ENCODE peak calls at places on chromosomes 4 and X, in five cellular contexts. Y, V, F, J and X are unnamed samples.
A peak's percentile ranks its signal among the peaks of the same experiment; 100 is the strongest.

GRCh38 chr4:67871867-67872266 is 11.9 kb downstream of the TMPRSS11D start:
- DNase-seq in V (no peak), J (peak; percentile 3), Y (peak; percentile 29), F (no peak), X (no peak)

GRCh38 chrX:1391370-1391706 is 575 bp downstream of the SLC25A6 start:
- DNase-seq in F (no peak), V (no peak), J (peak; percentile 86), Y (peak; percentile 87), X (no peak)

GRCh38 chr4:155392486-155393184 is 15.9 kb upstream of the MAP9 start:
- DNase-seq in Y (no peak), J (peak; percentile 33), F (no peak), V (no peak), X (no peak)

GRCh38 chr4:138096384-138097062 is 145.6 kb downstream of the SLC7A11 start:
- DNase-seq in V (no peak), F (no peak), Y (no peak), J (no peak), X (no peak)

GRCh38 chrX:11421816-11422528 is 128.8 kb downstream of the AMELX start:
- DNase-seq in J (no peak), F (no peak), V (no peak), Y (no peak), X (no peak)

GRCh38 chrX:47366051-47366722 is 4.2 kb upstream of the ZNF157 start:
- DNase-seq in V (peak; percentile 50), J (peak; percentile 78), F (peak; percentile 68), Y (peak; percentile 52), X (peak; percentile 60)

GRCh38 chr4:185128272-185129119 is 14.6 kb upstream of the SLC25A4 start:
- DNase-seq in J (peak; percentile 40), F (peak; percentile 44), Y (no peak), V (peak; percentile 22), X (peak; percentile 71)

GRCh38 chrX:15151267-15152196 is 118.4 kb downstream of the ASB9 start:
- DNase-seq in Y (no peak), J (no peak), V (no peak), F (no peak), X (no peak)

GRCh38 chrX:40651620-40652223 is 4.4 kb upstream of the CXorf38 start:
- DNase-seq in F (peak; percentile 70), J (no peak), V (peak; percentile 76), Y (peak; percentile 75), X (peak; percentile 64)

GRCh38 chr4:109910261-109910660 is 2.4 kb upstream of the EGF start:
- DNase-seq in V (no peak), Y (no peak), F (no peak), J (no peak), X (no peak)

GRCh38 chr4:8539661-8540060 is 40.5 kb upstream of the GPR78 start:
- DNase-seq in J (no peak), V (no peak), Y (no peak), F (no peak), X (peak; percentile 10)

GRCh38 chrX:16868920-16869319 is 1.2 kb downstream of the RBBP7 start:
- DNase-seq in F (no peak), J (no peak), V (no peak), Y (no peak), X (no peak)

GRCh38 chr4:185740471-185740873 is 71.5 kb downstream of the SORBS2 start:
- DNase-seq in Y (no peak), F (no peak), J (no peak), V (no peak), X (no peak)

GRCh38 chr4:68576272-68577100 is at the start of gene UGT2B17:
- DNase-seq in F (no peak), V (no peak), J (no peak), Y (no peak), X (no peak)

GRCh38 chr4:152516156-152516555 is 19.7 kb downstream of the FBXW7 start:
- DNase-seq in J (no peak), V (no peak), F (no peak), Y (peak; percentile 26), X (no peak)

GRCh38 chrX:1355131-1355799 is 18.7 kb downstream of the IL3RA start:
- DNase-seq in J (no peak), F (no peak), V (no peak), Y (no peak), X (no peak)

GRCh38 chrX:110021180-110022022 is 18.5 kb downstream of the TMEM164 start:
- DNase-seq in Y (no peak), J (no peak), V (no peak), F (peak; percentile 37), X (no peak)

GRCh38 chr4:154559931-154560801 is 2.6 kb upstream of the FGB start:
- DNase-seq in Y (no peak), F (no peak), J (no peak), V (peak; percentile 8), X (no peak)

GRCh38 chr4:55554453-55555030 is 7.8 kb upstream of the CLOCK start:
- DNase-seq in V (no peak), F (no peak), Y (peak; percentile 32), J (peak; percentile 11), X (no peak)

GRCh38 chr4:38860788-38861424 is 4.3 kb upstream of the TLR6 start:
- DNase-seq in V (peak; percentile 67), F (no peak), Y (peak; percentile 86), J (peak; percentile 42), X (no peak)

GRCh38 chr4:139629761-139630160 is 35.9 kb upstream of the MGST2 start:
- DNase-seq in V (no peak), J (no peak), F (no peak), Y (no peak), X (no peak)

GRCh38 chr4:121278811-121279368 is 101.9 kb downstream of the QRFPR start:
- DNase-seq in Y (no peak), J (no peak), F (no peak), V (no peak), X (no peak)

GRCh38 chrX:86047174-86047991 is at the start of gene CHM:
- DNase-seq in V (peak; percentile 58), J (peak; percentile 75), Y (peak; percentile 85), F (peak; percentile 33), X (peak; percentile 45)

GRCh38 chr4:986949-987688 is at the start of gene IDUA:
- DNase-seq in F (peak; percentile 83), J (peak; percentile 58), Y (peak; percentile 94), V (peak; percentile 90), X (peak; percentile 82)

GRCh38 chr4:79281577-79282359 is 44.1 kb downstream of the NAA11 start:
- DNase-seq in V (no peak), J (no peak), F (no peak), Y (no peak), X (no peak)

GRCh38 chr4:169922632-169923276 is 103.4 kb downstream of the MFAP3L start:
- DNase-seq in J (no peak), Y (no peak), V (no peak), F (no peak), X (no peak)

GRCh38 chrX:16665089-16665488 is 15.1 kb downstream of the S100G start:
- DNase-seq in F (no peak), J (no peak), Y (no peak), V (no peak), X (no peak)

GRCh38 chr4:40629401-40630334 is at the start of gene RBM47:
- DNase-seq in F (peak; percentile 65), Y (peak; percentile 8), J (no peak), V (peak; percentile 89), X (peak; percentile 65)

GRCh38 chrX:9352683-9353430 is 112.0 kb upstream of the TBL1X start:
- DNase-seq in Y (peak; percentile 91), J (no peak), V (peak; percentile 41), F (peak; percentile 43), X (no peak)

GRCh38 chr4:6573551-6573950 is 1.4 kb upstream of the MAN2B2 start:
- DNase-seq in Y (no peak), J (no peak), F (no peak), V (no peak), X (no peak)

GRCh38 chr4:6573986-6574746 is 823 bp upstream of the MAN2B2 start:
- DNase-seq in V (no peak), J (no peak), Y (peak; percentile 37), F (peak; percentile 34), X (no peak)

GRCh38 chr4:6575503-6576240 is 683 bp downstream of the MAN2B2 start:
- DNase-seq in Y (no peak), J (no peak), V (no peak), F (no peak), X (no peak)

GRCh38 chr4:6576512-6576911 is 1.5 kb downstream of the MAN2B2 start:
- DNase-seq in Y (no peak), J (no peak), V (no peak), F (no peak), X (peak; percentile 57)

GRCh38 chr4:6574747-6575502 is at the start of gene MAN2B2:
- DNase-seq in F (peak; percentile 93), V (peak; percentile 93), J (peak; percentile 78), Y (peak; percentile 89), X (peak; percentile 90)
- TF ChIP-seq POLR2A in F (no peak), V (peak; percentile 74), J (peak; percentile 85), Y (peak; percentile 85), X (peak; percentile 60)

GRCh38 chr4:76866641-76867040 is 31.3 kb downstream of the SOWAHB start:
- DNase-seq in V (no peak), Y (no peak), F (no peak), J (no peak), X (no peak)
- TF ChIP-seq POLR2A in V (no peak), Y (no peak), F (no peak), J (no peak), X (no peak)

GRCh38 chr4:77819836-77820679 is 890 bp upstream of the CNOT6L start:
- DNase-seq in J (peak; percentile 59), Y (peak; percentile 94), F (peak; percentile 93), V (peak; percentile 96), X (peak; percentile 94)
- TF ChIP-seq POLR2A in J (peak; percentile 46), Y (peak; percentile 93), F (peak; percentile 58), V (peak; percentile 95), X (peak; percentile 66)

DNA sequence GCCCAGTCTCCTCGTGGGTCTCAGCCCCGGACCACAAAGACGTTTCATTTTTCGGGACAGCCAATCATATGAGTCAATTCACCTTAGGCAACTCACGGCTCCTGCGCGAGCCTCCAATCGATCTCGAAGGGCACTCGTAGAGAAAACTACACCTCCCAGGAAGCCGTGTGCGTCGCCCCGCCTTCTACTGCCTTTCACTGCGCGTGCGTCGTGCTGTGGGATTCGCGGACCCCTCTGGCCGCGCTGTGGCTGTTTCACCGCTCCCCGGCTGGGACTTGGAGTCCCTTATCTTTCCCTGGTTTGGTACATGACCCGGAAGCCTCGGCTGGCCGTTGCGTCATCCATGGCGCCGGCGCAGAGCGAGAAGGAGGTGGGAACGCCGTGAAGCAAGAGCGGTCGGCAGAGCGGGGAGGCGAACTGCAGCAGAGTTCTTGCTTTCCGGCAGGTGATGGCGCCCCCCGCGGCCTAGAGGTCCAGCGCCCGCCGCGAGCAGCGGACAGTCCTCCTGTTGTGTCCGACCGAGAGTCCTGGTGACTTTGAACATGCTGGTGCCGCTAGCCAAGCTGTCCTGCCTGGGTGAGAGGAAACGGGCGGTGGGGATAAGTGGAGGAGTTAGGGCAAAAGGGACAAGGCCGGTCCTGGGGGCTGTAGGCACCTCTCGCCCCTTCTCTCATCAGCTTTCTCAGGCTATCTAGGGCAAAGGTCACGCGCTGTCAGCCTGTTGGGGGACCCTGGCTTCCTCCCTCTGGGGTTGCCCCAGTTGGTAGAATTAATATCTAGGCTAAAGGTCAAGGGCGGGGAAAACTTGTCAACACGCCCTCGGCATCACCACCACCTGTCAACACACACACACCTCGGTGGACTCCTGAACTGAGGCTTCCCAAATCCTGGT is at the start of gene ETFDH:
- DNase-seq in J (peak; percentile 93), F (peak; percentile 100), Y (peak; percentile 99), V (peak; percentile 99), X (peak; percentile 99)
- TF ChIP-seq POLR2A in J (no peak), F (no peak), Y (peak; percentile 78), V (peak; percentile 90), X (peak; percentile 84)